ENCODE peak calls at places on chromosomes 16 and 17, in five cellular contexts. One of them, this sample, is unnamed.

GRCh38 chr16:86494039-86494564 is 16.2 kb upstream of the FOXF1 start:
- DNase-seq in choroid plexus epithelial cell: no peak
- DNase-seq in NCI-H187: no peak
- DNase-seq in endothelial cell of umbilical vein: no peak
- DNase-seq in HFFc6: no peak
- DNase-seq in this sample: no peak

GRCh38 chr16:49434733-49435132 is 61.1 kb downstream of the C16orf78 start:
- DNase-seq in choroid plexus epithelial cell: no peak
- DNase-seq in NCI-H187: no peak
- DNase-seq in endothelial cell of umbilical vein: no peak
- DNase-seq in HFFc6: no peak
- DNase-seq in this sample: no peak

GRCh38 chr17:17783825-17784598 is 52.8 kb downstream of the SREBF1 start:
- DNase-seq in choroid plexus epithelial cell: peak; percentile 72
- DNase-seq in NCI-H187: peak; percentile 55
- DNase-seq in endothelial cell of umbilical vein: peak; percentile 38
- DNase-seq in HFFc6: no peak
- DNase-seq in this sample: peak; percentile 67

GRCh38 chr16:4663756-4664465 is 29.5 kb upstream of the NUDT16L1 start:
- DNase-seq in choroid plexus epithelial cell: peak; percentile 70
- DNase-seq in NCI-H187: no peak
- DNase-seq in endothelial cell of umbilical vein: no peak
- DNase-seq in HFFc6: no peak
- DNase-seq in this sample: no peak

GRCh38 chr17:846901-847777 is 65.0 kb downstream of the MRM3 start:
- DNase-seq in choroid plexus epithelial cell: peak; percentile 59
- DNase-seq in NCI-H187: no peak
- DNase-seq in endothelial cell of umbilical vein: peak; percentile 79
- DNase-seq in HFFc6: no peak
- DNase-seq in this sample: no peak

GRCh38 chr16:31860508-31860907 is 13.1 kb upstream of the ZNF267 start:
- DNase-seq in choroid plexus epithelial cell: no peak
- DNase-seq in NCI-H187: no peak
- DNase-seq in endothelial cell of umbilical vein: no peak
- DNase-seq in HFFc6: no peak
- DNase-seq in this sample: no peak

GRCh38 chr16:85206472-85207356 is 94.4 kb upstream of the CIBAR2 start:
- DNase-seq in choroid plexus epithelial cell: peak; percentile 34
- DNase-seq in NCI-H187: no peak
- DNase-seq in endothelial cell of umbilical vein: peak; percentile 49
- DNase-seq in HFFc6: no peak
- DNase-seq in this sample: peak; percentile 83

GRCh38 chr17:77125432-77125901 is 15.3 kb upstream of the SEC14L1 start:
- DNase-seq in choroid plexus epithelial cell: peak; percentile 95
- DNase-seq in NCI-H187: no peak
- DNase-seq in endothelial cell of umbilical vein: peak; percentile 98
- DNase-seq in HFFc6: peak; percentile 92
- DNase-seq in this sample: no peak

GRCh38 chr16:4232541-4233386 is 9.1 kb downstream of the SRL start:
- DNase-seq in choroid plexus epithelial cell: no peak
- DNase-seq in NCI-H187: no peak
- DNase-seq in endothelial cell of umbilical vein: no peak
- DNase-seq in HFFc6: no peak
- DNase-seq in this sample: peak; percentile 38

GRCh38 chr16:30009085-30009862 is 1.6 kb downstream of the DOC2A start:
- DNase-seq in choroid plexus epithelial cell: no peak
- DNase-seq in NCI-H187: no peak
- DNase-seq in endothelial cell of umbilical vein: no peak
- DNase-seq in HFFc6: no peak
- DNase-seq in this sample: peak; percentile 41

GRCh38 chr16:23959069-23959800 is 123.5 kb downstream of the PRKCB start:
- DNase-seq in choroid plexus epithelial cell: no peak
- DNase-seq in NCI-H187: no peak
- DNase-seq in endothelial cell of umbilical vein: no peak
- DNase-seq in HFFc6: no peak
- DNase-seq in this sample: no peak

GRCh38 chr17:19456016-19456927 is 45.2 kb downstream of the RNF112 start:
- DNase-seq in choroid plexus epithelial cell: no peak
- DNase-seq in NCI-H187: no peak
- DNase-seq in endothelial cell of umbilical vein: no peak
- DNase-seq in HFFc6: no peak
- DNase-seq in this sample: no peak

GRCh38 chr16:35908942-35909341 is 2449.5 kb downstream of the TP53TG3F start:
- DNase-seq in choroid plexus epithelial cell: no peak
- DNase-seq in NCI-H187: no peak
- DNase-seq in endothelial cell of umbilical vein: no peak
- DNase-seq in HFFc6: no peak
- DNase-seq in this sample: no peak

GRCh38 chr17:6061290-6061689 is 8.9 kb upstream of the WSCD1 start:
- DNase-seq in choroid plexus epithelial cell: peak; percentile 18
- DNase-seq in NCI-H187: no peak
- DNase-seq in endothelial cell of umbilical vein: peak; percentile 85
- DNase-seq in HFFc6: peak; percentile 62
- DNase-seq in this sample: no peak

GRCh38 chr16:50298591-50299507 is 32.5 kb downstream of the ADCY7 start:
- DNase-seq in choroid plexus epithelial cell: no peak
- DNase-seq in NCI-H187: no peak
- DNase-seq in endothelial cell of umbilical vein: no peak
- DNase-seq in HFFc6: no peak
- DNase-seq in this sample: no peak

GRCh38 chr16:16817203-16817602 is 438.3 kb downstream of the NPIPA7 start:
- DNase-seq in choroid plexus epithelial cell: no peak
- DNase-seq in NCI-H187: no peak
- DNase-seq in endothelial cell of umbilical vein: no peak
- DNase-seq in HFFc6: no peak
- DNase-seq in this sample: no peak

GRCh38 chr16:80527297-80527696 is 13.5 kb upstream of the DYNLRB2 start:
- DNase-seq in choroid plexus epithelial cell: peak; percentile 54
- DNase-seq in NCI-H187: no peak
- DNase-seq in endothelial cell of umbilical vein: peak; percentile 57
- DNase-seq in HFFc6: peak; percentile 30
- DNase-seq in this sample: peak; percentile 7

GRCh38 chr16:35664091-35664693 is 2204.8 kb downstream of the TP53TG3F start:
- DNase-seq in choroid plexus epithelial cell: no peak
- DNase-seq in NCI-H187: no peak
- DNase-seq in endothelial cell of umbilical vein: no peak
- DNase-seq in HFFc6: no peak
- DNase-seq in this sample: no peak

GRCh38 chr17:17236295-17237025 is 508 bp downstream of the FLCN start:
- DNase-seq in choroid plexus epithelial cell: peak; percentile 28
- DNase-seq in NCI-H187: no peak
- DNase-seq in endothelial cell of umbilical vein: peak; percentile 23
- DNase-seq in HFFc6: peak; percentile 64
- DNase-seq in this sample: peak; percentile 60

GRCh38 chr17:57875109-57876022 is 25.5 kb upstream of the MRPS23 start:
- DNase-seq in choroid plexus epithelial cell: peak; percentile 98
- DNase-seq in NCI-H187: no peak
- DNase-seq in endothelial cell of umbilical vein: peak; percentile 98
- DNase-seq in HFFc6: peak; percentile 97
- DNase-seq in this sample: no peak

GRCh38 chr16:51184702-51185433 is 33.8 kb upstream of the SALL1 start:
- DNase-seq in choroid plexus epithelial cell: no peak
- DNase-seq in NCI-H187: no peak
- DNase-seq in endothelial cell of umbilical vein: no peak
- DNase-seq in HFFc6: no peak
- DNase-seq in this sample: no peak

This sample was measured in G401.